ENCODE peak calls at places on chromosomes 6 and 20, in nine cellular contexts. G is cardiac muscle cell; I is CD8-positive, alpha-beta memory T cell; E is heart left ventricle; N is fibroblast of lung; A is mesendoderm; F is A549; K is uterus; X is SK-N-SH. D is an unnamed sample. For H3K4me1, the result is how much of the 10 kb centered on the place peaks cover.

GRCh38 chr6:133699986-133700385 is 188.9 kb upstream of the TCF21 start:
- DNase-seq in G (no peak), I (no peak), E (no peak), N (no peak), A (no peak), F (no peak), K (no peak), X (no peak), D (no peak)

GRCh38 chr20:44748005-44748370 is 2.3 kb downstream of the KCNK15 start:
- DNase-seq in G (no peak), I (no peak), E (no peak), N (peak), A (no peak), F (no peak), K (no peak), X (peak), D (no peak)

GRCh38 chr20:15364781-15365180 is 1027.4 kb upstream of the FLRT3 start:
- DNase-seq in G (no peak), I (no peak), E (no peak), N (no peak), A (no peak), F (no peak), K (no peak), X (no peak), D (no peak)

GRCh38 chr6:39407446-39407993 is 85.0 kb upstream of the KCNK16 start:
- DNase-seq in G (no peak), I (no peak), E (no peak), N (no peak), A (no peak), F (no peak), K (no peak), X (no peak), D (no peak)

GRCh38 chr6:12312736-12313135 is 22.6 kb downstream of the EDN1 start:
- DNase-seq in G (no peak), I (no peak), E (no peak), N (no peak), A (no peak), F (no peak), K (no peak), X (no peak), D (no peak)

GRCh38 chr20:35715611-35716010 is 16.4 kb downstream of the ROMO1 start:
- DNase-seq in G (no peak), I (peak), E (no peak), N (no peak), A (no peak), F (no peak), K (no peak), X (no peak), D (no peak)

GRCh38 chr6:12381587-12381986 is 91.4 kb downstream of the EDN1 start:
- DNase-seq in G (no peak), I (no peak), E (no peak), N (no peak), A (no peak), F (no peak), K (no peak), X (no peak), D (no peak)

GRCh38 chr6:36444470-36444869 is 1.7 kb downstream of the KCTD20 start:
- DNase-seq in G (peak), I (no peak), E (no peak), N (peak), A (no peak), F (no peak), K (no peak), X (no peak), D (peak)

GRCh38 chr20:45402946-45403345 is 5.1 kb upstream of the DBNDD2 start:
- DNase-seq in G (no peak), I (no peak), E (no peak), N (no peak), A (no peak), F (no peak), K (no peak), X (no peak), D (no peak)

GRCh38 chr20:63980317-63980805 is 571 bp upstream of the PRPF6 start:
- DNase-seq in G (no peak), I (peak), E (no peak), N (no peak), A (no peak), F (no peak), K (no peak), X (no peak), D (no peak)

GRCh38 chr20:6480328-6481030 is 287.0 kb upstream of the BMP2 start:
- DNase-seq in G (no peak), I (no peak), E (no peak), N (no peak), A (no peak), F (no peak), K (no peak), X (no peak), D (peak)

GRCh38 chr6:5782783-5783567 is 223.8 kb downstream of the NRN1 start:
- DNase-seq in G (no peak), I (no peak), E (peak), N (peak), A (no peak), F (no peak), K (no peak), X (peak), D (peak)

GRCh38 chr6:80181352-80182081 is 75.0 kb downstream of the BCKDHB start:
- DNase-seq in G (no peak), I (no peak), E (no peak), N (peak), A (no peak), F (no peak), K (no peak), X (no peak), D (no peak)

GRCh38 chr6:112831022-112831421 is 483.9 kb downstream of the RFPL4B start:
- DNase-seq in G (no peak), I (no peak), E (no peak), N (no peak), A (no peak), F (no peak), K (no peak), X (no peak), D (no peak)

GRCh38 chr6:105560611-105561066 is 157.8 kb upstream of the PREP start:
- DNase-seq in G (no peak), I (no peak), E (no peak), N (peak), A (no peak), F (no peak), K (no peak), X (no peak), D (no peak)

GRCh38 chr6:157985378-157986155 is 3.9 kb downstream of the SYNJ2 start:
- DNase-seq in G (no peak), I (no peak), E (no peak), N (no peak), A (peak), F (no peak), K (no peak), X (no peak), D (peak)

GRCh38 chr6:138161118-138161433 is 663 bp upstream of the ARFGEF3 start:
- DNase-seq in G (no peak), I (no peak), E (no peak), N (no peak), A (peak), F (no peak), K (no peak), X (no peak), D (no peak)

GRCh38 chr20:54103067-54103761 is 32.8 kb upstream of the BCAS1 start:
- DNase-seq in G (peak), I (peak), E (peak), N (peak), A (peak), F (no peak), K (peak), X (peak), D (peak)

GRCh38 chr6:34984416-34984815 is 95.4 kb downstream of the ANKS1A start:
- DNase-seq in G (no peak), I (no peak), E (no peak), N (no peak), A (no peak), F (no peak), K (no peak), X (no peak), D (no peak)

DNA sequence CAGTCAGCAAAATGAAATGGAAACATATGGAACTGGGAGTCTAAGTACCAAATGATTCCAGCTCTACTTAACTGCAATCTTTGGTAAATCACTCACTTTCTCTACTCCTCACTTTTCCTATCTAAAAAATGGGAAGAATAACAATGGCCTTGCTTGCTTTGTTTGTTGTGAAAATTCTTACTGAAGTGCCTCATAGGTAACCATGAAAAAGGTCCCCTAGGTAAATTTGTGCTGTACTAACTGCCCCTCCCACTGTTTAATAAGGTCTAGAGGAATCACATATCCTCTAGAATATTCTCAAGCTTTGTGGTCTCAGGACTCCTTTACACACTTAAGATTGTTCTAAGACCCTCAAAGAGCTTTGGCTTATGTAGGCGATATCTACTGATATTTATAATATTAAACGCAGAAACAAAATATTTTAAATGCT is 63.8 kb downstream of the ARHGAP18 start:
- DNase-seq in G (no peak), I (no peak), E (no peak), N (no peak), A (no peak), F (no peak), K (no peak), X (no peak), D (no peak)
- H3K4me1 ChIP-seq in G (under half), I (under half), E (under half), N (under half), A (under half), F (half or more), K (under half), X (under half), D (under half)

DNA sequence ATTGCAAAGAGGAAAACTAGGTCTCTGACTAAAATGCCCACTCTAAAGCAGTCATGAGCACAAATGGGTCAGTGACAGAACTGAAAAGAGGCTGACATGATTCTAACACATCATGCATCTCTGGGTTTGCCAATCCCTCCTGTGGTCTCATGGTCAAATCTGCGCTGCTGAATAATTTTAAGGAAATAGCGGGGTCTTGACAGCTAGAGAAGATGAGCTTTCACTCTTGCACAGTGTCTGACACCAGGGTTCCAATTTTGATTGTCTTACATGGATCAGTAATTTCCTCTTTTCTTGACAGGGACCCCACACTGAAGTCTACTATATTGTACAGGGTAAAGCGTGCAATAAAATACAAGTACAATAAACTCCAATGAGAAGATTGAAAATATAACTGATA is 236.8 kb upstream of the CNR1 start:
- DNase-seq in G (no peak), I (no peak), E (no peak), N (no peak), A (no peak), F (no peak), K (no peak), X (no peak), D (no peak)
- H3K4me1 ChIP-seq in G (under half), I (under half), E (under half), N (under half), A (under half), F (under half), K (under half), X (under half), D (under half)

GRCh38 chr20:531608-532007 is 12.0 kb downstream of the CSNK2A1 start:
- DNase-seq in G (no peak), I (no peak), E (no peak), N (no peak), A (no peak), F (no peak), K (no peak), X (no peak), D (peak)
- H3K4me1 ChIP-seq in G (under half), I (under half), E (under half), N (under half), A (under half), F (half or more), K (under half), X (under half), D (under half)

DNA sequence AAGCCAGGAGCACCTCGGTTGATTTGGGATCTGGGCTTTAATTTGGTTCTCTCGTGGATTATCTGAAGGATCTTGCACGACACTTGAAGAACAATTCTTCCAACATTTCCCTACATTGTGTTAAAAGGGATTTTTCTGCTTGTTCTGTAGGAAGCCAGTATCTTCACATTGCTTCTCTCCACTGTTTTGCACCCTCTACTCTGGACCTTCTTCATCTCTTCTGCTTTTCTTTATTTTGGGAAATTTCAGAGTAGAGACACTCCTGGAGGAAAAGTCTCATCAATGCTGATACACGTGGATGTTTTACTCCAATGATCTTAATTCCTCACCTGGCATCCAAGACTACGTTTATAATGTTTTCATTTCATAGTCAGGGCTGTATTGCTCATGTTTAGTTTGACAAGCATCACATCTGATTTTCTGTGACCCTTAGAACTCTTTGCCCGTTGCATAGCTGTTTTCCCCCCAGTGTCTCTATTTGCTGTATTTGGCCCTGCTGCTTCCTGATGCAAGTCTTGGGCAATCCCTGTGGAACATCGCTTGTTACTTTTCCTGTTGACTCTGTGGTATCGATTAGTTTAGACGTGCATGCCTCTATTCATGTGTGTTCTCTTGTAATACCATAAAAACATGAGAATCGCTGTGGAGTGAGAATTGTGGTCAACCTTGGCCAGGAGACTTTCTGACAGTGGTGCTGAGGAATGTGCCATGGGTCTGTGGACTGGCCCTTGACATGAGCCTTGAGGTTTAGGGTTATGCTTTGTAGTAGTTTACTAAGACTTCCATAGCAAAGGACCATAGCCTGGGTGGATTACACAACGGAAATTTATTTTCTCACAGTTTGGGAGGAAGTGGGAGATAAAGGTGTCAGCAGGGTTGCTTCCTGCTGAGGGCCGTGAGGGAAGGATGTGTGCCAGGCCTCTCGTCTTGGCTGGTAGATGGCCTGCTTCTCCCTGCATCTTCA is 12.5 kb downstream of the PLCB1 start:
- DNase-seq in G (peak), I (no peak), E (no peak), N (peak), A (peak), F (no peak), K (no peak), X (no peak), D (no peak)
- H3K4me1 ChIP-seq in G (under half), I (under half), E (under half), N (under half), A (under half), F (under half), K (under half), X (under half), D (under half)

DNA sequence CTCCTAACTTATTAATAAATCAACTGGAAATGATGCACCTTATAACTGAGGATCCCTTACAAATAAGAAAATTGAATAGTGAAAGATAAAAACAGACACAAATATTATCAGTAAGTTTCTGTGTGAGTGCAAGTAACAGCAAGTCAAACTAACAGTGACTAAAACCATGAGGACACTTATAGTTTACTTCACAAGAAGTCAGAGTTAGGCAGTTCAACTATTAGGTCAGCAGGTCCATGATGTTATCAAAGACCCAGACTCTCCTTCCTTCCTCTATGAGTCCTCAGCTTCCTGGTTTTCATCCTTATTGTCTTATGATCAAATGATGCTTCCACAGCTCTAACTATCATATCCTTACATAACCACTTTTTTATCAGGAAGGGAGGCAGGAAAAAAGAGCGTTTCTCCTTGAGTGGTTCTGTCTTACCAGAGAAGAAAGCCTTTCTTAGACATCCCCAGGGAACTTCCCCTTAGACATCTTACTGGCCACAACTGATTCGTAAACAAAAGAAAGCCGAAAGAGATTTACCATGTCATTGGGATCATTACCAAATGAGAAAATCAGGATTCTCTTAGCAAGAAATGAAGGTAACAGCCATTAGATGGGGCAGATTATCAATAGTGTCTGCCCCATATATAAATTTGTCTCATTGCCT is 114.3 kb upstream of the LRFN2 start:
- DNase-seq in G (no peak), I (no peak), E (no peak), N (no peak), A (no peak), F (no peak), K (no peak), X (no peak), D (no peak)
- H3K4me1 ChIP-seq in G (under half), I (under half), E (under half), N (under half), A (under half), F (under half), K (under half), X (under half), D (under half)

DNA sequence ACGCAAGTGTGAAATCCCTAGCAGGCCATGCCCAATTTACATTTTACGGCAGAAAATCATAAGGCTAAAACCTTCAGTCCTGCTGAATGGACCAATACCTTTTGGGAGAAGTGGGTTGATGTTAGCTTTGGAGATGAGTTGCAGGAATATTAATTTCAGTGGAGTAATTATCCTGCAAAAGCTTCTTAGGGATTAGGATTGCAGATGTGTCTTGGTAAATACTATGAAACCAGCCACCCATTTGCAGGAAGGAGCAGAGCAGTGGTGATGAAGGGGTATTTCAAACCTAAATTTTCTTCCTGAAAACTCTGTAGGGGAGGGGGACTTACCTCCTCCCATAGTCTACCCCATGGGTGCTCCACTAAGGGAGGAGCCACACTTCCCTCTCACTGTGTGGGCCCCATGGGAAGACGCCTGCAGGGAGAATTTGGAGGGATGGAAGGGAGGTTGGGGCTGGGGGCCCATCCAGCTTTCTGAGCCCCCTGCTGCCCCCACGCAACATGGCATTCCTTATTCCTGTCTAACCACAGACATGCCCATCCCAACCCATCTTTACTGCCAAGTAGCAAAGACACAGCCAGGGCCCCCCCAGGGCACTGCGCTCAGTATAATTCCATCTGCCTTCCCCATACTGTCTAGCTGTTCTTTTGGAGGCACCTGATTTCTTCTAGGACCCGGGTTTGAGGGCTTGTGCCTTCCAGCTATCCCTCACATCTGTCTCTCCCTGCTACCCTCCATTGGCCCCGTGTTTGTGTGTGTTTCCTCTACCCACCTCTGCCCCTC is 14.6 kb upstream of the UQCC2 start:
- DNase-seq in G (no peak), I (no peak), E (no peak), N (no peak), A (no peak), F (no peak), K (no peak), X (no peak), D (no peak)
- H3K4me1 ChIP-seq in G (under half), I (under half), E (under half), N (under half), A (under half), F (under half), K (under half), X (under half), D (under half)

D was measured in small intestine.